ENCODE peak calls at places on chromosomes 6 and 20, in five cellular contexts. One of them, this sample, is unnamed.

GRCh38 chr20:56003966-56004365 is 1.4 kb downstream of the CBLN4 start:
- DNase-seq in heart left ventricle: peak; percentile 57
- DNase-seq in WERI-Rb-1: no peak
- DNase-seq in tibial artery: no peak
- DNase-seq in cardiac muscle cell: no peak
- DNase-seq in this sample: peak; percentile 85

GRCh38 chr20:44460795-44461141 is 14.9 kb upstream of the TTPAL start:
- DNase-seq in cardiac muscle cell: peak; percentile 24
- DNase-seq in heart left ventricle: no peak
- DNase-seq in tibial artery: no peak
- DNase-seq in WERI-Rb-1: no peak
- DNase-seq in this sample: no peak

GRCh38 chr6:153312633-153313032 is 181.6 kb upstream of the RGS17 start:
- DNase-seq in cardiac muscle cell: peak; percentile 53
- DNase-seq in tibial artery: no peak
- DNase-seq in WERI-Rb-1: peak; percentile 45
- DNase-seq in heart left ventricle: no peak
- DNase-seq in this sample: peak; percentile 79

GRCh38 chr6:161444464-161444863 is 170.6 kb upstream of the AGPAT4 start:
- DNase-seq in heart left ventricle: no peak
- DNase-seq in tibial artery: no peak
- DNase-seq in cardiac muscle cell: no peak
- DNase-seq in WERI-Rb-1: no peak
- DNase-seq in this sample: peak; percentile 71

GRCh38 chr20:33893314-33893713 is 82.2 kb downstream of the CHMP4B start:
- DNase-seq in cardiac muscle cell: no peak
- DNase-seq in WERI-Rb-1: no peak
- DNase-seq in tibial artery: no peak
- DNase-seq in heart left ventricle: no peak
- DNase-seq in this sample: no peak

GRCh38 chr6:146847426-146847825 is 248.7 kb downstream of the ADGB start:
- DNase-seq in tibial artery: no peak
- DNase-seq in cardiac muscle cell: no peak
- DNase-seq in WERI-Rb-1: no peak
- DNase-seq in heart left ventricle: no peak
- DNase-seq in this sample: no peak

GRCh38 chr20:19497064-19497463 is 261.0 kb upstream of the RIN2 start:
- DNase-seq in heart left ventricle: no peak
- DNase-seq in WERI-Rb-1: no peak
- DNase-seq in tibial artery: no peak
- DNase-seq in cardiac muscle cell: no peak
- DNase-seq in this sample: no peak

GRCh38 chr6:170222498-170223471 is 68.1 kb downstream of the DLL1 start:
- DNase-seq in cardiac muscle cell: no peak
- DNase-seq in heart left ventricle: no peak
- DNase-seq in WERI-Rb-1: no peak
- DNase-seq in tibial artery: peak; percentile 47
- DNase-seq in this sample: peak; percentile 47

GRCh38 chr6:80789912-80790635 is 683.6 kb downstream of the BCKDHB start:
- DNase-seq in WERI-Rb-1: no peak
- DNase-seq in heart left ventricle: no peak
- DNase-seq in tibial artery: no peak
- DNase-seq in cardiac muscle cell: no peak
- DNase-seq in this sample: no peak

GRCh38 chr20:38937000-38937399 is 10.8 kb downstream of the FAM83D start:
- DNase-seq in tibial artery: no peak
- DNase-seq in WERI-Rb-1: no peak
- DNase-seq in cardiac muscle cell: no peak
- DNase-seq in heart left ventricle: no peak
- DNase-seq in this sample: no peak

GRCh38 chr6:165443462-165443861 is 134.1 kb upstream of the C6orf118 start:
- DNase-seq in heart left ventricle: no peak
- DNase-seq in cardiac muscle cell: no peak
- DNase-seq in WERI-Rb-1: no peak
- DNase-seq in tibial artery: no peak
- DNase-seq in this sample: no peak

GRCh38 chr20:61589055-61589385 is 337.0 kb downstream of the CDH4 start:
- DNase-seq in heart left ventricle: no peak
- DNase-seq in tibial artery: no peak
- DNase-seq in WERI-Rb-1: no peak
- DNase-seq in cardiac muscle cell: no peak
- DNase-seq in this sample: no peak

GRCh38 chr20:63255911-63256704 is 1.8 kb upstream of the NKAIN4 start:
- DNase-seq in WERI-Rb-1: no peak
- DNase-seq in cardiac muscle cell: no peak
- DNase-seq in heart left ventricle: no peak
- DNase-seq in tibial artery: no peak
- DNase-seq in this sample: no peak

GRCh38 chr6:147434508-147434907 is 74.0 kb upstream of the SAMD5 start:
- DNase-seq in tibial artery: no peak
- DNase-seq in cardiac muscle cell: no peak
- DNase-seq in heart left ventricle: no peak
- DNase-seq in WERI-Rb-1: no peak
- DNase-seq in this sample: no peak

GRCh38 chr6:34393191-34393967 is 910 bp upstream of the NUDT3 start:
- DNase-seq in cardiac muscle cell: no peak
- DNase-seq in tibial artery: no peak
- DNase-seq in heart left ventricle: no peak
- DNase-seq in WERI-Rb-1: no peak
- DNase-seq in this sample: no peak

DNA sequence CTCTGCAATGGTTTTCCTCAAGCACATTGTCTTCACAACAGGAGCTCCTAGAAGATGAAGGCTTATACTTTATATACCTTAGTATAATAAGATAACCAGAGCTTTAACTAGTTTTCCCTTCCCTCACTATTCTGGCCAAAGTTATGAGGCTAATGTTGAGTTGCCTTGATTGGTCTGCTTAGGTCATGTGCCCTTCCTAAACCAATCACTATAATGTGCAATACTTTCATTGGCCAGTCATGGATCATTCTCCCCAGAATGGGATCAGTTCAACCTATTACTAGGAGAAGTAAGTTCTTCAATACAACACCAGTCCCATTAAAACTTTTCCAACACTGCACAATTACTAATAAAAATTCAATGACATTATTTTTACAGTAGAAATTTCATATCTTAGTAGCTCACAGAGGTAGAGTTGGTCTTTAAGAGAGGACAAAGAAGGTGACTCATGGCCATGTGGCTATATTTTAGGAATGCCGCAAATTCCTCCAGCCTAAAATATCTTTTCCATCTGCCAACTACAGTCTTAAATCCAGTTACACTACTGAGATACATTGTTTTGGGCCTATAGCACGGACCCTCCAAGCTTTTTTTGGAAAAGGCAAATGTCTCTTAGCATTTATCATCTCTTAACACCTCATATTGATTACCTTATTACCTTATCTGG is 12.5 kb upstream of the POU3F2 start:
- DNase-seq in cardiac muscle cell: no peak
- DNase-seq in WERI-Rb-1: no peak
- DNase-seq in tibial artery: no peak
- DNase-seq in heart left ventricle: no peak
- DNase-seq in this sample: no peak
- H3K4me3 ChIP-seq in cardiac muscle cell: no peak overlapping the region
- H3K4me3 ChIP-seq in WERI-Rb-1: no peak overlapping the region
- H3K4me3 ChIP-seq in tibial artery: no peak overlapping the region
- H3K4me3 ChIP-seq in heart left ventricle: no peak overlapping the region
- H3K4me3 ChIP-seq in this sample: no peak overlapping the region

GRCh38 chr6:82711105-82711829 is 347.6 kb downstream of the TPBG start:
- DNase-seq in WERI-Rb-1: no peak
- DNase-seq in heart left ventricle: no peak
- DNase-seq in tibial artery: no peak
- DNase-seq in cardiac muscle cell: no peak
- DNase-seq in this sample: no peak

GRCh38 chr6:82711992-82712788 is 348.6 kb downstream of the TPBG start:
- DNase-seq in WERI-Rb-1: no peak
- DNase-seq in tibial artery: peak; percentile 70
- DNase-seq in cardiac muscle cell: no peak
- DNase-seq in heart left ventricle: no peak
- DNase-seq in this sample: no peak

GRCh38 chr6:82712826-82713225 is 349.2 kb downstream of the TPBG start:
- DNase-seq in WERI-Rb-1: no peak
- DNase-seq in tibial artery: no peak
- DNase-seq in heart left ventricle: no peak
- DNase-seq in cardiac muscle cell: no peak
- DNase-seq in this sample: no peak
- TF ChIP-seq CTCF in WERI-Rb-1: peak; percentile 15
- TF ChIP-seq CTCF in tibial artery: no peak
- TF ChIP-seq CTCF in heart left ventricle: no peak
- TF ChIP-seq CTCF in cardiac muscle cell: peak; percentile 31
- TF ChIP-seq CTCF in this sample: peak; percentile 73

DNA sequence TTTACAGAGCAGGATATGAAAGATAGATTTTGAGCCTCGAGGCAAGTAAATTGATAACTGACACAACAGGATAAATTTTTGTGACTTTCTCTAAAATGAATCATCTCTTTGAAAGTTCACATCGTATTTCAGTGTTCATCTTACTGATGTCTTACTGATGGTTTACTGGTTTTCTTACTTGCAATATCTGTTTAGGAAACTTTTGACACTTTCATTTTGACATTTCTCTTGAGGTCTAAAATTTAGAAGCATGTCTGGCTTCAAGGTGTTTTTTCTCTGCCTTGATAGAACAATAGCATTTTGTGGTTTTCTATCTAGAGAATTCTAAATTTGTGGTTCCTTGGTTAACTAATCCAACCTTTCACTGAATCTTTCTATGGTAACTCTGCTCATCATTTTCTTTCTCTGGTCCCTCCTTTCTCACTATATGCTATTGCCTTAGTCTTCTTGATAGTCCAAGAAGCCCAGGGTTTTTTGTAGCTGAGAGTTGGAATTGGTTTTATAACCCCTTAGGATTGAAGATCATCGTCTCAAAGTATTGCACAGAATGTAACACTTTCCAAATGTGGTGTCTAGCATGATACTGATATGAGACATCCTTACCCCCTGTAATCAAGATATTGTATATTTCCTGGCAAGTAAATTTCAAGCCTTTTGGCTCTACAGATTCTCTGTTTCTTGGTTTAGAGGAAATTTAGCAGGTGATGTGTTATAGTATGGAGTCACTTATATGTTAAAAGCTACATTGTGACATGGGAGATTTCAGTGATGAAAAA is 98.7 kb downstream of the RNF144B start:
- DNase-seq in tibial artery: no peak
- DNase-seq in WERI-Rb-1: no peak
- DNase-seq in cardiac muscle cell: no peak
- DNase-seq in heart left ventricle: no peak
- DNase-seq in this sample: no peak
- H3K27ac ChIP-seq in tibial artery: no peak overlapping the region
- H3K27ac ChIP-seq in WERI-Rb-1: no peak overlapping the region
- H3K27ac ChIP-seq in cardiac muscle cell: no peak overlapping the region
- H3K27ac ChIP-seq in heart left ventricle: no peak overlapping the region
- H3K27ac ChIP-seq in this sample: no peak overlapping the region

GRCh38 chr6:143840595-143840994 is 2.5 kb upstream of the LTV1 start:
- DNase-seq in cardiac muscle cell: no peak
- DNase-seq in WERI-Rb-1: no peak
- DNase-seq in heart left ventricle: no peak
- DNase-seq in tibial artery: no peak
- DNase-seq in this sample: no peak
- H3K4me3 ChIP-seq in cardiac muscle cell: no peak overlapping the region
- H3K4me3 ChIP-seq in WERI-Rb-1: no peak overlapping the region
- H3K4me3 ChIP-seq in heart left ventricle: no peak overlapping the region
- H3K4me3 ChIP-seq in tibial artery: no peak overlapping the region
- H3K4me3 ChIP-seq in this sample: no peak overlapping the region

GRCh38 chr6:116279232-116280160 is at the start of gene TSPYL1:
- DNase-seq in tibial artery: peak; percentile 98
- DNase-seq in heart left ventricle: peak; percentile 97
- DNase-seq in cardiac muscle cell: peak; percentile 98
- DNase-seq in WERI-Rb-1: peak; percentile 95
- DNase-seq in this sample: peak; percentile 98
- TF ChIP-seq CTCF in tibial artery: no peak
- TF ChIP-seq CTCF in heart left ventricle: no peak
- TF ChIP-seq CTCF in cardiac muscle cell: peak; percentile 9
- TF ChIP-seq CTCF in WERI-Rb-1: no peak
- TF ChIP-seq CTCF in this sample: peak; percentile 9

DNA sequence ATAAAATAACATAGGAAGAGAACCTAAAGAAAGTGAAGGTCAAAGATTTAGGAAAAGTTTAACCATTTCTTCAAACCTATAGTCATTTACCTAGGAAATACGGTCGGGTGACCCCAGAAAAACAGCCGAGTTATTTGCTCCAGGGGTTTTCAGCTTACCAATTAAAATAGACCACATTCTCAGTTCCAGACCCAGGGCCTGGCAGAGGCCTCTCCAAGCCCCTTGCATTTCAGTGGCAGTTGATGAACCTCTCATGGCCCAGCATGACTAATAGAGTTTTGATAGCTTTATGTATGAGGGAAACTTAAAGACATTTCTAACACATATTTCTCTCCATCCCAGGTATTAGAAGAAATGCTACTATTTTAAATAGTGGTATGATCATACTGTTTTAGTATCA is 113.5 kb downstream of the OGFRL1 start:
- DNase-seq in cardiac muscle cell: no peak
- DNase-seq in WERI-Rb-1: no peak
- DNase-seq in tibial artery: no peak
- DNase-seq in heart left ventricle: no peak
- DNase-seq in this sample: no peak
- H3K27ac ChIP-seq in cardiac muscle cell: no peak overlapping the region
- H3K27ac ChIP-seq in WERI-Rb-1: no peak overlapping the region
- H3K27ac ChIP-seq in tibial artery: no peak overlapping the region
- H3K27ac ChIP-seq in heart left ventricle: no peak overlapping the region
- H3K27ac ChIP-seq in this sample: no peak overlapping the region

DNA sequence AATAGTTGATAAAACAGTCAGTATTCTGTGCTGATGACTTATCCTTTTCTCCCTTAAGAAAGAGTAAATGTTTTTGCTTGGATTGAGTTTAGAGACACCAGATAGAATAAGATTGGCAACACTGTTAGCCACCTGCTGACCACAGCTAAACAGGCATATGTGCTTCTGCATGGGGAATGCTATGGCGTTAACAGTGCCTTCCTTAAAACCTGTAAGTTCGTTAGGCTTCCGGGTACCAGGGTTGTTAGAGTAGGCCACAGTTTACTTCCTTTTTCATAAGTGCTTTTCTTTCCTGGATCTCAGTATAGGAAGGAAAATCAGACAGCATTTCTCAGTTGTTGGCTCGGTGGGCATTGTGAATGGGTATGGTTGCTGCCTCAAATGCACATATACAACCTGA is 22.8 kb downstream of the TOP1 start:
- DNase-seq in WERI-Rb-1: no peak
- DNase-seq in heart left ventricle: no peak
- DNase-seq in tibial artery: no peak
- DNase-seq in cardiac muscle cell: no peak
- DNase-seq in this sample: no peak
- H3K4me3 ChIP-seq in WERI-Rb-1: no peak overlapping the region
- H3K4me3 ChIP-seq in heart left ventricle: no peak overlapping the region
- H3K4me3 ChIP-seq in tibial artery: no peak overlapping the region
- H3K4me3 ChIP-seq in cardiac muscle cell: no peak overlapping the region
- H3K4me3 ChIP-seq in this sample: no peak overlapping the region

This sample was measured in endodermal cell.